ENCODE peak calls at places on chromosomes 12 and 14, in eight cellular contexts. U, J, X, A, Z, M, S and G are unnamed samples.

GRCh38 chr14:92677087-92677668 is 71.2 kb downstream of the LGMN start:
- DNase-seq in X (no peak), A (no peak), Z (peak; percentile 38), S (peak; percentile 62), J (peak; percentile 99), M (no peak), U (no peak), G (no peak)

GRCh38 chr12:57759360-57759980 is 4.6 kb downstream of the MARCHF9 start:
- DNase-seq in J (no peak), U (peak; percentile 66), A (no peak), X (peak; percentile 58), M (no peak), S (no peak), Z (no peak), G (no peak)

GRCh38 chr12:105831372-105831771 is 307.4 kb downstream of the NUAK1 start:
- DNase-seq in X (no peak), A (no peak), M (no peak), J (no peak), S (no peak), Z (no peak), U (no peak), G (no peak)

GRCh38 chr14:71665781-71666180 is 266.4 kb upstream of the RGS6 start:
- DNase-seq in J (no peak), X (no peak), Z (no peak), S (no peak), A (no peak), M (no peak), U (no peak), G (no peak)

GRCh38 chr14:68569970-68570409 is 222.9 kb downstream of the ZFP36L1 start:
- DNase-seq in J (no peak), M (no peak), Z (no peak), U (no peak), S (peak; percentile 43), X (no peak), A (no peak), G (peak; percentile 73)

GRCh38 chr14:104774453-104775072 is 21.0 kb downstream of the AKT1 start:
- DNase-seq in U (no peak), A (no peak), J (no peak), X (no peak), M (no peak), Z (no peak), S (no peak), G (peak; percentile 88)

GRCh38 chr12:79407671-79408622 is 282.8 kb downstream of the PAWR start:
- DNase-seq in M (peak; percentile 63), A (peak; percentile 69), X (peak; percentile 6), U (no peak), Z (no peak), S (peak; percentile 64), J (peak; percentile 9), G (peak; percentile 57)

GRCh38 chr12:3049596-3050314 is 27.4 kb upstream of the TSPAN9 start:
- DNase-seq in U (no peak), S (no peak), A (no peak), Z (no peak), X (no peak), M (no peak), J (no peak), G (no peak)

GRCh38 chr14:39339003-39339402 is 93.2 kb downstream of the FBXO33 start:
- DNase-seq in A (no peak), M (peak; percentile 50), J (no peak), X (peak; percentile 74), Z (no peak), U (no peak), S (no peak), G (peak; percentile 68)

GRCh38 chr14:103474893-103475292 is 47.7 kb downstream of the CKB start:
- DNase-seq in X (no peak), A (no peak), S (no peak), M (no peak), J (no peak), Z (no peak), U (no peak), G (no peak)

GRCh38 chr12:103504606-103505005 is 8.8 kb upstream of the C12orf42 start:
- DNase-seq in S (no peak), U (no peak), X (no peak), M (no peak), J (no peak), A (no peak), Z (no peak), G (no peak)

GRCh38 chr12:112844814-112845565 is 53.4 kb downstream of the RPH3A start:
- DNase-seq in U (no peak), A (no peak), S (no peak), M (no peak), J (no peak), Z (no peak), X (no peak), G (no peak)

GRCh38 chr12:5220835-5221234 is 177.2 kb downstream of the KCNA5 start:
- DNase-seq in A (no peak), S (no peak), J (no peak), M (no peak), X (peak; percentile 24), U (no peak), Z (no peak), G (no peak)

GRCh38 chr14:50123062-50123461 is 6.7 kb upstream of the VCPKMT start:
- DNase-seq in J (no peak), S (no peak), A (no peak), U (no peak), M (no peak), Z (no peak), X (no peak), G (no peak)

GRCh38 chr12:115963030-115963480 is 314.4 kb downstream of the MED13L start:
- DNase-seq in A (no peak), U (no peak), M (no peak), X (no peak), S (no peak), J (no peak), Z (no peak), G (no peak)

GRCh38 chr12:117564885-117565284 is 203.5 kb upstream of the NOS1 start:
- DNase-seq in J (no peak), X (no peak), S (no peak), M (no peak), A (no peak), U (no peak), Z (no peak), G (no peak)

GRCh38 chr12:82728710-82729109 is 42.0 kb downstream of the TMTC2 start:
- DNase-seq in J (no peak), X (no peak), M (no peak), U (no peak), S (peak; percentile 66), Z (no peak), A (no peak), G (no peak)

GRCh38 chr14:89429206-89430091 is 12.4 kb upstream of the FOXN3 start:
- DNase-seq in S (peak; percentile 66), M (no peak), A (peak; percentile 31), X (no peak), U (peak; percentile 28), J (no peak), Z (no peak), G (no peak)

GRCh38 chr12:19648173-19648572 is 208.9 kb downstream of the AEBP2 start:
- DNase-seq in X (no peak), S (no peak), U (no peak), M (no peak), Z (no peak), A (no peak), J (no peak), G (no peak)

GRCh38 chr12:19642305-19642704 is 203.0 kb downstream of the AEBP2 start:
- DNase-seq in X (no peak), M (no peak), U (no peak), S (no peak), J (no peak), A (no peak), Z (no peak), G (no peak)

GRCh38 chr12:19646599-19646998 is 207.3 kb downstream of the AEBP2 start:
- DNase-seq in J (no peak), X (no peak), S (no peak), Z (no peak), A (no peak), M (no peak), U (no peak), G (no peak)

GRCh38 chr12:19643635-19644034 is 204.3 kb downstream of the AEBP2 start:
- DNase-seq in J (no peak), M (no peak), A (no peak), X (peak; percentile 3), Z (no peak), U (peak; percentile 56), S (no peak), G (no peak)

GRCh38 chr12:19645823-19646222 is 206.5 kb downstream of the AEBP2 start:
- DNase-seq in S (no peak), Z (no peak), J (no peak), M (no peak), X (no peak), U (no peak), A (no peak), G (no peak)
- H3K4me1 ChIP-seq in S (peaks cover 5% of the 10 kb centered on the region), Z (no peaks in the 10 kb centered on the region), J (no peaks in the 10 kb centered on the region), M (no peaks in the 10 kb centered on the region), X (no peaks in the 10 kb centered on the region), U (no peaks in the 10 kb centered on the region), A (no peaks in the 10 kb centered on the region), G (no peaks in the 10 kb centered on the region)

DNA sequence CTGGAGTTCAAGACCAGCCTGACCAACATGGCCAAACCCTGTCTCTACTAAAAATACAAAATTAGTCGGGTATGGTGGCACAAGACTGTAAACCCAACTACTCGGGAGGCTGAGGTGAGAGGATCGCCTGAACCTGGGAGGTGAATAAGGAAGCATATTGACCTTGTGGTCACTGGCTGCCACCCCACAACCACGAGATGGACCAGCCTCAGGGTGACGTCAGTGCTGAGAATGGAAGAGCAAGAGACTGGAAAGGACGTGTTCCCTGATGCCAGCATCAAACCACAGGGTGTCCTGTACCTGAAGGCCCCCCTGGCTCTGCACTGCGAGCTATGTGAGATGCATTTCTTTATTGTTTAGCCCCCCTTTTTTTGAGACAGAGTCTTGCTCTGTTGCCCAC is 45.9 kb upstream of the BDKRB2 start:
- DNase-seq in J (no peak), S (no peak), Z (peak; percentile 37), M (no peak), U (no peak), X (no peak), A (no peak), G (peak; percentile 16)
- TF ChIP-seq EP300 in J (no peak), S (no peak), Z (no peak), M (no peak), U (no peak), X (no peak), A (no peak), G (no peak)

GRCh38 chr12:42560977-42561376 is 28.6 kb downstream of the PRICKLE1 start:
- DNase-seq in Z (no peak), J (no peak), M (no peak), X (no peak), U (no peak), A (no peak), S (no peak), G (no peak)

GRCh38 chr12:42556917-42557316 is 32.6 kb downstream of the PRICKLE1 start:
- DNase-seq in Z (no peak), S (no peak), M (no peak), U (no peak), A (no peak), X (no peak), J (no peak), G (no peak)

GRCh38 chr12:42552822-42553221 is 36.7 kb downstream of the PRICKLE1 start:
- DNase-seq in Z (no peak), M (peak; percentile 60), S (no peak), U (no peak), J (no peak), X (no peak), A (no peak), G (no peak)

GRCh38 chr12:42557586-42558172 is 31.9 kb downstream of the PRICKLE1 start:
- DNase-seq in A (no peak), M (no peak), Z (no peak), U (peak; percentile 42), J (no peak), S (no peak), X (no peak), G (no peak)
- TF ChIP-seq POLR2AphosphoS5 in A (no peak), M (no peak), Z (no peak), U (no peak), J (no peak), S (no peak), X (no peak), G (no peak)

GRCh38 chr12:114327765-114328164 is 78.2 kb downstream of the TBX5 start:
- DNase-seq in X (no peak), Z (no peak), J (no peak), A (no peak), U (no peak), S (no peak), M (no peak), G (no peak)
- H3K4me1 ChIP-seq in X (no peaks in the 10 kb centered on the region), Z (no peaks in the 10 kb centered on the region), J (no peaks in the 10 kb centered on the region), A (no peaks in the 10 kb centered on the region), U (no peaks in the 10 kb centered on the region), S (no peaks in the 10 kb centered on the region), M (no peaks in the 10 kb centered on the region), G (no peaks in the 10 kb centered on the region)